ENCODE peak calls at places on chromosome 4, in seven cellular contexts. V, P, S, Q, J, R and W are unnamed samples.

GRCh38 chr4:159764343-159764952 is 661.6 kb downstream of the RAPGEF2 start:
- DNase-seq in V (no peak), P (peak; percentile 1), S (peak; percentile 78), Q (no peak), J (peak; percentile 48), R (peak; percentile 62), W (peak; percentile 15)

GRCh38 chr4:61580721-61581377 is 380.7 kb downstream of the ADGRL3 start:
- DNase-seq in V (no peak), P (no peak), S (no peak), Q (no peak), J (no peak), R (no peak), W (no peak)

GRCh38 chr4:30952526-30953219 is 232.5 kb downstream of the PCDH7 start:
- DNase-seq in V (no peak), P (no peak), S (no peak), Q (no peak), J (no peak), R (peak; percentile 76), W (no peak)

GRCh38 chr4:125750827-125751466 is 436.2 kb downstream of the FAT4 start:
- DNase-seq in V (no peak), P (no peak), S (peak; percentile 80), Q (no peak), J (no peak), R (no peak), W (no peak)

GRCh38 chr4:176814770-176815169 is 22.0 kb upstream of the VEGFC start:
- DNase-seq in V (no peak), P (no peak), S (no peak), Q (no peak), J (no peak), R (no peak), W (no peak)

GRCh38 chr4:129358571-129358970 is 262.6 kb downstream of the C4orf33 start:
- DNase-seq in V (no peak), P (no peak), S (no peak), Q (no peak), J (no peak), R (peak; percentile 26), W (no peak)

GRCh38 chr4:10109995-10110670 is 6.5 kb downstream of the WDR1 start:
- DNase-seq in V (no peak), P (no peak), S (peak; percentile 8), Q (no peak), J (no peak), R (no peak), W (no peak)

GRCh38 chr4:127145001-127145400 is 487.8 kb upstream of the INTU start:
- DNase-seq in V (no peak), P (no peak), S (no peak), Q (no peak), J (no peak), R (no peak), W (no peak)

GRCh38 chr4:38529189-38530115 is 134.5 kb upstream of the KLF3 start:
- DNase-seq in V (peak; percentile 81), P (peak; percentile 91), S (peak; percentile 8), Q (no peak), J (no peak), R (no peak), W (no peak)

GRCh38 chr4:102473476-102473875 is 27.7 kb upstream of the NFKB1 start:
- DNase-seq in V (no peak), P (no peak), S (no peak), Q (no peak), J (no peak), R (no peak), W (no peak)

GRCh38 chr4:75995727-75996126 is 5.0 kb upstream of the SDAD1 start:
- DNase-seq in V (no peak), P (peak; percentile 36), S (peak; percentile 88), Q (no peak), J (no peak), R (peak; percentile 42), W (no peak)

GRCh38 chr4:54384563-54384962 is 155.5 kb downstream of the PDGFRA start:
- DNase-seq in V (peak; percentile 45), P (no peak), S (peak; percentile 31), Q (peak; percentile 19), J (no peak), R (peak; percentile 6), W (no peak)

GRCh38 chr4:108834787-108835384 is 72.0 kb upstream of the ETNPPL start:
- DNase-seq in V (no peak), P (peak; percentile 20), S (peak; percentile 66), Q (no peak), J (no peak), R (peak; percentile 4), W (no peak)

GRCh38 chr4:79598801-79599200 is 190.8 kb upstream of the GK2 start:
- DNase-seq in V (no peak), P (no peak), S (no peak), Q (peak; percentile 23), J (no peak), R (no peak), W (peak; percentile 83)

GRCh38 chr4:93829531-93830089 is 1.1 kb downstream of the ATOH1 start:
- DNase-seq in V (no peak), P (no peak), S (peak; percentile 66), Q (no peak), J (peak; percentile 66), R (no peak), W (no peak)

GRCh38 chr4:114911141-114911540 is 202.3 kb downstream of the NDST4 start:
- DNase-seq in V (no peak), P (no peak), S (no peak), Q (no peak), J (no peak), R (no peak), W (no peak)

GRCh38 chr4:25367004-25367621 is 9.9 kb upstream of the ANAPC4 start:
- DNase-seq in V (no peak), P (peak; percentile 20), S (peak; percentile 71), Q (no peak), J (no peak), R (no peak), W (no peak)

GRCh38 chr4:188198980-188199792 is 59.9 kb downstream of the TRIML1 start:
- DNase-seq in V (no peak), P (no peak), S (no peak), Q (no peak), J (no peak), R (no peak), W (no peak)

GRCh38 chr4:137685357-137685756 is 153.1 kb upstream of the PCDH18 start:
- DNase-seq in V (no peak), P (no peak), S (no peak), Q (no peak), J (no peak), R (no peak), W (no peak)

GRCh38 chr4:158020734-158021346 is 152.0 kb downstream of the GASK1B start:
- DNase-seq in V (no peak), P (no peak), S (no peak), Q (no peak), J (no peak), R (peak; percentile 47), W (no peak)

GRCh38 chr4:140529434-140529833 is 5.5 kb downstream of the ELMOD2 start:
- DNase-seq in V (no peak), P (peak; percentile 58), S (no peak), Q (no peak), J (no peak), R (no peak), W (no peak)

GRCh38 chr4:30720656-30721352 is 635 bp downstream of the PCDH7 start:
- DNase-seq in V (no peak), P (no peak), S (peak; percentile 64), Q (no peak), J (peak; percentile 69), R (no peak), W (no peak)

GRCh38 chr4:84503495-84504437 is 4.7 kb upstream of the NKX6-1 start:
- DNase-seq in V (no peak), P (peak; percentile 63), S (peak; percentile 91), Q (no peak), J (no peak), R (peak; percentile 62), W (peak; percentile 30)

GRCh38 chr4:127856485-127857447 is 23.9 kb upstream of the PLK4 start:
- DNase-seq in V (no peak), P (no peak), S (peak; percentile 27), Q (no peak), J (no peak), R (no peak), W (no peak)

DNA sequence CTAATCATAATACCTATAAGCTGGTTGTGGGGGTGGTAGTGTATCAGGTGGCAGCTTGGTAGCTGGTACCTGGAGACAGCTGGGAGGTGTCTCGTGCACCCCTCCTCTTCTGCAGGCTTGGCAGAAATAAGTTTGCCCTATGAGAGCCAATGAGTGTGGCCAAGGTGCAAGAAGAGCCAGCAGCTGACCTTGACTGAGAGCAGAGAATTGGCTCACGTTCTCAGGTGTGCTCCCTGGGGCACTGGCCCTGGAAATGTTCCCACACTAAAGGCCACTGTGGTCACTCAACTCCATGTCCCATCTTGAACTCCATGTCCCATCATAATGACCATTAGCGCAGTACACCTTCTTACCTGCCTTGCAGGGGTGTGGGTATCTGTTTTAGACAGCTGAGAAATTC is 13.4 kb downstream of the TRMT44 start:
- DNase-seq in V (no peak), P (no peak), S (no peak), Q (no peak), J (no peak), R (no peak), W (no peak)
- H3K36me3 ChIP-seq in V (peaks cover 100% of the 10 kb centered on the region), P (peaks cover 83% of the 10 kb centered on the region), S (peaks cover 15% of the 10 kb centered on the region), Q (no peaks in the 10 kb centered on the region), J (peaks cover 18% of the 10 kb centered on the region), R (peaks cover 47% of the 10 kb centered on the region), W (no peaks in the 10 kb centered on the region)

DNA sequence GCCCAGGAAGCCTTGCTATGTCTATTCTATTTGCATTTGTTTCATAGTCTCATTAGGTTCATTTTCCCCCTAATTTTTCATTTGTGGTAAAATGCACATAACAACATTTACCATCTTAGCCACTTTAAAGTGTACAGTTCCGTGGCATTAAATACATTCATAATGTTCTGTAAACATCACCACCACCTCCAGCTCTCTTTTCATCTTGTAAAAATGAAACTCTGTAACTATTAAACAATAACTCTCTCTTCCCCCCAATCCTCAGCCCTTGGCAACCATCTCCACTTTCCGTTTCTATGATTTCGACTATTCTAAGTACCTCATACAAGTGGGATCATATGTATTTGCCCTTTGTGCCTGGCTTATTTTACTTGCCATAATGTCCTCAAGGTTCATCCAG is 19.9 kb downstream of the ARHGEF38 start:
- DNase-seq in V (no peak), P (no peak), S (no peak), Q (no peak), J (no peak), R (no peak), W (no peak)
- TF ChIP-seq POLR2AphosphoS5 in V (no peak), P (no peak), S (no peak), Q (no peak), J (no peak), R (no peak), W (peak; percentile 22)

GRCh38 chr4:40455340-40455902 is 120.3 kb downstream of the CHRNA9 start:
- DNase-seq in V (no peak), P (no peak), S (no peak), Q (no peak), J (no peak), R (no peak), W (no peak)
- H3K27ac ChIP-seq in V (peak overlapping the region; percentile 13), P (no peak overlapping the region), S (no peak overlapping the region), Q (peak overlapping the region; percentile 60), J (no peak overlapping the region), R (no peak overlapping the region), W (no peak overlapping the region)

DNA sequence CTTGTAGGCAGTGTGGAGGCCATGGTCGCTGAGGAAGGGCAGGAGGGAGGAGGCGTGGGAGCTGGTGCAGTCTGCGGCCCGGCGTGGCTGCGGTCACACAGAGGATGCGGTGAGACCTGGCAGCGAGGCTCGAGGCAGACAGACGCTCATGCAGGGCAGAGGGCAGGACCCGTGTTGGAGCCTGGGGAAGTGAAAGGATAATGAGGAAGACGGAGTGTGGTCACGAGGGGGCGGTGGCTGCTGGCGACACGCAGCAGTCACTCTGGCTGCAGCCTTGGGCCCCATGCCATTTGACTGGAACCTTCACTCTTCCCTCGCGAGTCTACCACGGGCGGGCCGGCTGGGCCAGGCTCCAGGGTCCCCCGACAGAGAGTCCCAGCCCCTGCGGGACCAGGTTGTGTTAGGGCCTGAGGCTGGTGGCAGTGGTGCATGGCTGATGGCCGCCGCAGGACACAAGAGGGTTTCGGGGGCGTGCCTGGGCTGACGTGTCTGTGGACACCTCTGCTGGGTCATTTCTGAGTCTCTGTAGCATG is 68.8 kb upstream of the HGFAC start:
- DNase-seq in V (peak; percentile 38), P (no peak), S (no peak), Q (no peak), J (no peak), R (no peak), W (no peak)
- H3K36me3 ChIP-seq in V (peaks cover 10% of the 10 kb centered on the region), P (no peaks in the 10 kb centered on the region), S (no peaks in the 10 kb centered on the region), Q (no peaks in the 10 kb centered on the region), J (no peaks in the 10 kb centered on the region), R (no peaks in the 10 kb centered on the region), W (no peaks in the 10 kb centered on the region)